ENCODE peak calls at places on chromosomes 11 and 22, in six cellular contexts. N, J, B, D, W and M are unnamed samples.

GRCh38 chr11:62399172-62399867 is 19.5 kb upstream of the SCGB1A1 start:
- DNase-seq in D (no peak), B (no peak), W (no peak), N (peak), J (no peak), M (no peak)

GRCh38 chr11:10902756-10903155 is 44.9 kb upstream of the ZBED5 start:
- DNase-seq in B (no peak), D (no peak), N (no peak), W (no peak), J (no peak), M (no peak)

GRCh38 chr11:69563946-69564780 is 76.8 kb upstream of the CCND1 start:
- DNase-seq in N (no peak), J (no peak), D (no peak), B (no peak), W (no peak), M (no peak)

GRCh38 chr22:23219787-23220484 is 39.6 kb downstream of the BCR start:
- DNase-seq in D (peak), J (peak), N (no peak), W (no peak), B (no peak), M (no peak)

GRCh38 chr11:66674964-66675602 is 2.6 kb downstream of the RBM4B start:
- DNase-seq in N (no peak), B (no peak), D (no peak), J (peak), W (no peak), M (no peak)

GRCh38 chr22:21100149-21101032 is 54.6 kb downstream of the LRRC74B start:
- DNase-seq in N (no peak), W (no peak), J (no peak), B (no peak), D (no peak), M (no peak)

GRCh38 chr11:843818-844692 is 1.4 kb downstream of the TSPAN4 start:
- DNase-seq in W (peak), D (peak), B (no peak), N (peak), J (peak), M (peak)

GRCh38 chr11:46252373-46252914 is 25.0 kb upstream of the CREB3L1 start:
- DNase-seq in W (no peak), D (no peak), J (no peak), N (no peak), B (no peak), M (no peak)

GRCh38 chr22:39839917-39840510 is 53.5 kb downstream of the ENTHD1 start:
- DNase-seq in N (no peak), W (no peak), B (no peak), J (no peak), D (no peak), M (no peak)

GRCh38 chr11:91041626-91042025 is 818.8 kb upstream of the CHORDC1 start:
- DNase-seq in J (no peak), W (no peak), D (no peak), N (no peak), B (no peak), M (no peak)

GRCh38 chr11:75386912-75387311 is 12.4 kb upstream of the RPS3 start:
- DNase-seq in J (no peak), W (no peak), D (no peak), N (no peak), B (no peak), M (no peak)

GRCh38 chr11:116353517-116353916 is 419.3 kb downstream of the BUD13 start:
- DNase-seq in N (no peak), D (no peak), W (no peak), B (no peak), J (no peak), M (no peak)

GRCh38 chr11:61952882-61953281 is 2.7 kb downstream of the BEST1 start:
- DNase-seq in J (no peak), B (no peak), N (no peak), W (no peak), D (no peak), M (no peak)

GRCh38 chr22:29011868-29012428 is 49.7 kb downstream of the C22orf31 start:
- DNase-seq in N (no peak), W (no peak), J (no peak), D (no peak), B (no peak), M (no peak)

GRCh38 chr11:61917357-61918109 is at the start of gene RAB3IL1:
- DNase-seq in J (peak), B (no peak), N (peak), D (peak), W (peak), M (peak)

GRCh38 chr11:73239571-73240189 is 21.6 kb downstream of the P2RY2 start:
- DNase-seq in N (no peak), J (no peak), B (no peak), W (no peak), D (no peak), M (no peak)

GRCh38 chr11:96026310-96026709 is 102.4 kb upstream of the MTMR2 start:
- DNase-seq in D (no peak), B (no peak), W (no peak), N (no peak), J (no peak), M (no peak)
- H3K27ac ChIP-seq in D (no peak), B (no peak), W (no peak), N (no peak), J (no peak), M (no peak)

GRCh38 chr11:78425436-78425835 is 7.8 kb upstream of the GAB2 start:
- DNase-seq in N (no peak), B (no peak), J (no peak), D (no peak), W (no peak), M (no peak)
- H3K27ac ChIP-seq in N (no peak), B (no peak), J (no peak), D (no peak), W (no peak), M (peak)

GRCh38 chr11:14347991-14348390 is 11.0 kb downstream of the RRAS2 start:
- DNase-seq in W (no peak), D (no peak), N (no peak), B (no peak), J (no peak), M (no peak)

GRCh38 chr11:14350215-14350614 is 8.8 kb downstream of the RRAS2 start:
- DNase-seq in B (no peak), W (no peak), D (no peak), J (no peak), N (no peak), M (no peak)

GRCh38 chr11:14345668-14346067 is 13.3 kb downstream of the RRAS2 start:
- DNase-seq in W (no peak), B (no peak), N (no peak), D (no peak), J (no peak), M (no peak)

GRCh38 chr11:14346303-14346702 is 12.7 kb downstream of the RRAS2 start:
- DNase-seq in N (no peak), J (no peak), B (no peak), D (no peak), W (no peak), M (no peak)

DNA sequence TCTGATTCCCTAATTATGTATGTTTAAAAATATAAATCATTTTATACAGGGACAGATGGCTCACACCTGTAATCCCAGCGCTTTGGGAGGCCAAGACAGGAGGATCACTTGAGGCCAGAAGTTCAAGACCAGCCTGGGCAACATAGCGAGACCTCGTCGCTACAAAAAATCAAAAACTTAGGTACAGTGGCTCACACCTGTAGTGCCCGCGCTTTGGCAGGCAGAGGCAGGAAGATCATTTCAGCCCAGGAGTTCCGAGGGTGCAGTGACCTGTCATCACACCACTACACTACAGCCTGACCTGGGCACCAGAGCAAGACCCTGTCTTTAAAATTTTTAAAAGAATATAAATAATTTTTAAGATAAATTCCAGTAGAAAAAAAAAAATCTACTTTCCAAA is 11.5 kb downstream of the RRAS2 start:
- DNase-seq in W (no peak), J (no peak), D (no peak), N (no peak), B (no peak), M (no peak)
- H3K27ac ChIP-seq in W (no peak), J (no peak), D (no peak), N (no peak), B (no peak), M (no peak)

GRCh38 chr22:30393322-30393680 is 3.5 kb upstream of the SEC14L2 start:
- DNase-seq in N (no peak), W (no peak), D (no peak), J (no peak), B (no peak), M (no peak)
- H3K27ac ChIP-seq in N (no peak), W (no peak), D (peak), J (no peak), B (no peak), M (peak)

GRCh38 chr11:119014209-119014924 is 3.8 kb downstream of the RPS25 start:
- DNase-seq in B (no peak), W (no peak), D (no peak), N (no peak), J (no peak), M (no peak)
- H3K27ac ChIP-seq in B (no peak), W (peak), D (no peak), N (no peak), J (no peak), M (no peak)

GRCh38 chr22:18091478-18091877 is 13.7 kb downstream of the PEX26 start:
- DNase-seq in W (no peak), J (no peak), D (no peak), N (no peak), B (no peak), M (no peak)
- H3K27ac ChIP-seq in W (peak), J (peak), D (peak), N (peak), B (peak), M (peak)

DNA sequence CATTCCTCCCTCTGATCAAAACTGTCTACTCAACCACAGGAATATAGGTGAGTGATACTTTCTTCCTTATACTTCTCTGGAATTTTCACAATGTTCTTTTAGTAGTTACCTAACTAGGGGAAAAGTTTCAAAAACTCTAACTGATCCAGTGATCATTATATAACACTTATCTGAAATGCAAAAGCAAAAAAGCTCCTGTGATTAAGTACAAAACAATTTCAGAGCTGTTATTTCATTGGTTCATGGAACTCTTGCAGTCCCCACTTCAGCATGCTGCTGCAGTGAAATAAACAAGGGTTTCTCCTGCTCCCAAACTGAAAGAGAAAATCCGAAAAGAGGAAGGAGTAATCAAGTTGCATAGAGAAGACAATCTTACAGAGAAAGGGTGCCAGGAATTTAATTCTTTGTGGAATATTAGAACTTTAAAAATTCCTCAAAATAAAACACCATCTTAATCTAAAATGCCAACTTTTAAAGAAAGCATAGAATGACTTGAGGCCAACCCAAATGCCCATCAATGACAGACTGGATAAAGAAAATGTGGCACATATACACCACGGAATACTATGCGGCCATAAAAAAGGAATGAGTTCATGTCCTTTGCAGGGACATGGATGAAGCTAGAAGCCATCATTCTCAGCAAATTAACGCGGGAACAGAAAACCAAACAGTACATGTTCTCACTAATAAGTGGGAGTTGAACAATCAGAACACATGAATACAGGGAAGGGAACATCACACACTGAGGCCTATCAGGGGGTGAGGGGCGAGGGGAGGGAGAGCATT is 20.3 kb downstream of the PPP2R1B start:
- DNase-seq in N (no peak), D (no peak), J (no peak), B (no peak), W (no peak), M (no peak)
- H3K27ac ChIP-seq in N (peak), D (peak), J (no peak), B (no peak), W (no peak), M (peak)

GRCh38 chr11:12287009-12287373 is 90.4 kb upstream of the PARVA start:
- DNase-seq in B (no peak), W (no peak), D (no peak), N (no peak), J (peak), M (no peak)
- H3K27ac ChIP-seq in B (no peak), W (no peak), D (no peak), N (no peak), J (no peak), M (no peak)

GRCh38 chr11:83008581-83008923 is 63.1 kb downstream of the RAB30 start:
- DNase-seq in W (no peak), D (no peak), B (no peak), N (no peak), J (no peak), M (no peak)

GRCh38 chr11:83014951-83015350 is 56.7 kb downstream of the RAB30 start:
- DNase-seq in D (no peak), W (no peak), J (no peak), N (no peak), B (no peak), M (no peak)

GRCh38 chr11:83012168-83013067 is 59.3 kb downstream of the RAB30 start:
- DNase-seq in B (no peak), D (no peak), N (no peak), J (no peak), W (no peak), M (no peak)

GRCh38 chr11:83009999-83010398 is 61.7 kb downstream of the RAB30 start:
- DNase-seq in W (no peak), N (no peak), D (no peak), B (no peak), J (no peak), M (no peak)

GRCh38 chr11:83011333-83012167 is 60.1 kb downstream of the RAB30 start:
- DNase-seq in N (no peak), J (no peak), B (no peak), D (no peak), W (no peak), M (no peak)
- H3K27ac ChIP-seq in N (no peak), J (no peak), B (no peak), D (no peak), W (peak), M (no peak)

DNA sequence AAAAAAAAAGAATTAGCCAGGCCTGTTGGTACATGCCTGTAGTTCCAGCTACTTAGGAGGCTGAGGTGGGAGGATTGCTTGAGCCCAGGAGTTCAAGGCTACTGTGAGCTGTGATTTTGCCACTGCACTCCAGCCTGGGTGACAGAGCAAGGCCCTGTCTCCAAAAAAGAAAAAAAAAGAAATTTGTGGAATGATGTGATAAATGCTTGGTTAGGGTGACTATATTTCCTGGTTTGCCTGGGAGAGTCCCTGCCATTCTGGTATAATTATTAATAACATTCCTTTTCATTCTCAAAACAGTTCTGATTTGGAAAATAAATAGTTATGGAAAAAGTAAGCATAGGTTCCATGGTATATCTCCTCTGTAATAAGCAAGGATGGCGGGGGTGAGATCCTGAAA is 74.8 kb downstream of the SWAP70 start:
- DNase-seq in N (no peak), B (no peak), D (no peak), W (no peak), J (no peak), M (no peak)
- H3K27ac ChIP-seq in N (no peak), B (no peak), D (no peak), W (no peak), J (no peak), M (peak)